ENCODE peak calls at places on chromosomes 1 and 21, in seven cellular contexts. O is GM12878, L is HepG2, K is H1, A is K562, P is SK-N-SH, R is GM12892. M is an unnamed sample.
A peak's percentile ranks its signal among the peaks of the same experiment; 100 is the strongest.

GRCh38 chr21:29914326-29914725 is 25.5 kb downstream of the GRIK1 start:
- DNase-seq in O (no peak), L (no peak), K (no peak), A (no peak), P (no peak), R (no peak), M (no peak)

GRCh38 chr21:42427809-42428419 is 24.2 kb downstream of the UBASH3A start:
- DNase-seq in O (no peak), L (no peak), K (no peak), A (no peak), P (no peak), R (no peak), M (no peak)

GRCh38 chr1:151003175-151003574 is 3.5 kb downstream of the MINDY1 start:
- DNase-seq in O (no peak), L (no peak), K (no peak), A (no peak), P (no peak), R (no peak), M (no peak)

GRCh38 chr1:81681570-81681969 is 119.2 kb upstream of the ADGRL2 start:
- DNase-seq in O (no peak), L (no peak), K (no peak), A (no peak), P (no peak), R (no peak), M (no peak)

GRCh38 chr1:244074559-244075171 is 23.6 kb downstream of the ZBTB18 start:
- DNase-seq in O (no peak), L (no peak), K (no peak), A (no peak), P (no peak), R (peak; percentile 24), M (peak; percentile 27)

GRCh38 chr1:81379430-81379829 is 421.3 kb upstream of the ADGRL2 start:
- DNase-seq in O (no peak), L (no peak), K (no peak), A (no peak), P (no peak), R (no peak), M (no peak)

GRCh38 chr1:235708390-235708962 is 58.9 kb upstream of the GNG4 start:
- DNase-seq in O (no peak), L (peak; percentile 2), K (no peak), A (no peak), P (no peak), R (no peak), M (no peak)

GRCh38 chr1:235074335-235075120 is 54.1 kb downstream of the TOMM20 start:
- DNase-seq in O (no peak), L (peak; percentile 75), K (no peak), A (no peak), P (peak; percentile 41), R (no peak), M (no peak)

GRCh38 chr1:43537423-43538142 is 6.9 kb downstream of the PTPRF start:
- DNase-seq in O (no peak), L (no peak), K (no peak), A (no peak), P (no peak), R (no peak), M (no peak)

GRCh38 chr1:91750398-91750996 is 135.5 kb downstream of the TGFBR3 start:
- DNase-seq in O (no peak), L (no peak), K (no peak), A (no peak), P (no peak), R (no peak), M (no peak)

GRCh38 chr1:54230507-54231339 is 30.8 kb downstream of the MRPL37 start:
- DNase-seq in O (no peak), L (no peak), K (no peak), A (no peak), P (peak; percentile 72), R (no peak), M (no peak)

DNA sequence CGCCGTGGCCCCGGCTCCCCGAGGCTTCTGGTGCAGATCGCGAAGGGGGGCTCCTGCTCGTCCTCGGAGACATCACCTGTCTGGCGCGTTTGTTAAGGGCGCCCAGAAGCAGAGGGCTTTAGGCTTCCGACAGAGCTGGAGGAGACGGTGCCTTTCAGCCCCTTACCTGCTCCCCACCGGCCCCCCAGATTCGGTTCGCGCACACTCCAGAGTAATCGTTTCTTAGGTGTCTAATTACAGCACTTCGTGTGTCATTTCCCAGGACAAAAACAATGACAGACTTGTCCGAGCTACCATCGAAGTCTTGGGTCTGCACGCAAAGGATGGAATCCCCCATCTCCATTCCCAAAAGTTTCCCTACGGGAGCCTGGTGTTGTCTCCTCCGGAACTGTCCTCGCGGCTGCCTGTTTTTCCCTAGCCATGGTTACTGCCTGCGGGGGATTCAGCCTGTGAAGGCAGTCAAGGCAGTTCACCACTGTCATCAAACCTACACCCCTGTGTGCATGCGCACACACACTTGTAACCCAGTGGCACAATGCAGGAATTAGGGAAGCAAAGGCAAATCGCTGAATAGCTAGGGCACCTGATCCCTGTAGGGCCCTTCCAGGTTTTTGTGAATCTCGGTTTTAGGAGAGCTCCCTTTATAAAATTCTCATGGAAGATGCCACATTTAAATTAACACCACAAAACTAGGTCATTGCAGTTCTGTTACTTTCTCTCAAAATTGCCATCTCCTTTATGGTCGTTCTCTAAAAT is 738 bp upstream of the CDC42BPA start:
- DNase-seq in O (no peak), L (peak; percentile 45), K (peak; percentile 54), A (peak; percentile 45), P (peak; percentile 78), R (no peak), M (no peak)
- TF ChIP-seq TAF1 in O (no peak), L (no peak), K (peak; percentile 11), A (no peak), P (peak; percentile 37), R (no peak), M (no peak)

GRCh38 chr21:37098756-37099155 is 25.7 kb downstream of the TTC3 start:
- DNase-seq in O (no peak), L (no peak), K (no peak), A (no peak), P (no peak), R (no peak), M (no peak)

GRCh38 chr21:37101384-37101783 is 28.3 kb downstream of the TTC3 start:
- DNase-seq in O (no peak), L (no peak), K (no peak), A (no peak), P (no peak), R (no peak), M (no peak)

GRCh38 chr21:37093977-37094376 is 20.9 kb downstream of the TTC3 start:
- DNase-seq in O (no peak), L (no peak), K (no peak), A (no peak), P (no peak), R (no peak), M (no peak)

DNA sequence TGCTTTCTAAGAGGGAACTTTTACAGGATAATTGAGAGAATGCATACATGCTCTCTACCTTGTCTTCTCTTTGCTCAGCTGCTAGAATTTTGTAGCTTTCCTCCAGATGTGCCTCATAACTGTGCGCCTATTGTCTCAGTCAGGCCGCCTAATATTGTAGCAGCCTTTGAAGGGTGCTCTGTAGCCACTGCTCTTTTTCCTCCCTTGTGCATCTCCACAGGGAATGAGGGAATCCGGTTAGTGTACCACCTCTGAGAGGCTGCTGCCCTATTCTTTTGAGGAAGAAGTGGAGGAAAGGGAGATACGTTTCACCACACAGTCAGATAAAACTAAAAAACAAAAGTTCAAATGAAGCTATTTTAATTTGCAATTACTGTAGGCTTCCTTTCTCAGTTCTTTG is 22.8 kb downstream of the TTC3 start:
- DNase-seq in O (no peak), L (no peak), K (no peak), A (no peak), P (no peak), R (no peak), M (no peak)
- TF ChIP-seq POLR2AphosphoS5 in O (no peak), L (no peak), K (no peak), A (no peak), P (no peak), R (no peak), M (no peak)

GRCh38 chr1:184406454-184406853 is 19.6 kb downstream of the C1orf21 start:
- DNase-seq in O (no peak), L (no peak), K (no peak), A (no peak), P (no peak), R (no peak), M (no peak)
- TF ChIP-seq TAF1 in O (no peak), L (no peak), K (no peak), A (no peak), P (no peak), R (no peak), M (no peak)

GRCh38 chr1:27428316-27429028 is 36.0 kb downstream of the GPR3 start:
- DNase-seq in O (no peak), L (no peak), K (no peak), A (peak; percentile 93), P (peak; percentile 60), R (no peak), M (no peak)

GRCh38 chr1:27427836-27428315 is 35.5 kb downstream of the GPR3 start:
- DNase-seq in O (no peak), L (peak; percentile 58), K (no peak), A (no peak), P (no peak), R (no peak), M (no peak)

GRCh38 chr1:27429029-27429425 is 36.6 kb downstream of the GPR3 start:
- DNase-seq in O (no peak), L (no peak), K (no peak), A (no peak), P (no peak), R (no peak), M (no peak)

GRCh38 chr1:27427329-27427728 is 34.9 kb downstream of the GPR3 start:
- DNase-seq in O (no peak), L (no peak), K (no peak), A (no peak), P (no peak), R (no peak), M (no peak)

GRCh38 chr1:27430903-27431653 is 38.7 kb downstream of the GPR3 start:
- DNase-seq in O (no peak), L (no peak), K (no peak), A (peak; percentile 24), P (no peak), R (no peak), M (no peak)
- TF ChIP-seq POLR2AphosphoS5 in O (no peak), L (no peak), K (no peak), A (no peak), P (no peak), R (no peak), M (no peak)